ENCODE peak calls at places on chromosomes 7 and 10, in four cellular contexts. One of them, this sample, is unnamed.

GRCh38 chr10:6239213-6239991 is 36.7 kb downstream of the PFKFB3 start:
- DNase-seq in mesothelial cell of epicardium: no peak
- DNase-seq in NCI-H1092 treated with DMSO at 0.1 percent for 48 hours: no peak
- DNase-seq in NCI-H1436: no peak
- DNase-seq in this sample: no peak

GRCh38 chr10:3068968-3069737 is 1.8 kb downstream of the PFKP start:
- DNase-seq in mesothelial cell of epicardium: peak
- DNase-seq in NCI-H1092 treated with DMSO at 0.1 percent for 48 hours: peak
- DNase-seq in NCI-H1436: no peak
- DNase-seq in this sample: peak

GRCh38 chr7:41870017-41870416 is 167.1 kb upstream of the INHBA start:
- DNase-seq in mesothelial cell of epicardium: no peak
- DNase-seq in NCI-H1092 treated with DMSO at 0.1 percent for 48 hours: no peak
- DNase-seq in NCI-H1436: no peak
- DNase-seq in this sample: no peak

GRCh38 chr10:23755557-23755956 is 316.7 kb downstream of the OTUD1 start:
- DNase-seq in mesothelial cell of epicardium: no peak
- DNase-seq in NCI-H1092 treated with DMSO at 0.1 percent for 48 hours: no peak
- DNase-seq in NCI-H1436: no peak
- DNase-seq in this sample: no peak

GRCh38 chr10:20999713-21000112 is 102.6 kb upstream of the NEBL start:
- DNase-seq in mesothelial cell of epicardium: no peak
- DNase-seq in NCI-H1092 treated with DMSO at 0.1 percent for 48 hours: no peak
- DNase-seq in NCI-H1436: no peak
- DNase-seq in this sample: no peak

GRCh38 chr7:111266613-111267012 is 175.7 kb downstream of the LRRN3 start:
- DNase-seq in mesothelial cell of epicardium: no peak
- DNase-seq in NCI-H1092 treated with DMSO at 0.1 percent for 48 hours: no peak
- DNase-seq in NCI-H1436: no peak
- DNase-seq in this sample: no peak

GRCh38 chr10:70651661-70652060 is 20.6 kb upstream of the ADAMTS14 start:
- DNase-seq in mesothelial cell of epicardium: no peak
- DNase-seq in NCI-H1092 treated with DMSO at 0.1 percent for 48 hours: no peak
- DNase-seq in NCI-H1436: peak
- DNase-seq in this sample: no peak

GRCh38 chr10:72009430-72010081 is 45.4 kb downstream of the CHST3 start:
- DNase-seq in mesothelial cell of epicardium: peak
- DNase-seq in NCI-H1092 treated with DMSO at 0.1 percent for 48 hours: peak
- DNase-seq in NCI-H1436: no peak
- DNase-seq in this sample: peak

GRCh38 chr7:83976302-83976701 is 218.3 kb downstream of the SEMA3A start:
- DNase-seq in mesothelial cell of epicardium: no peak
- DNase-seq in NCI-H1092 treated with DMSO at 0.1 percent for 48 hours: peak
- DNase-seq in NCI-H1436: peak
- DNase-seq in this sample: peak

GRCh38 chr10:78972947-78973900 is 95.5 kb upstream of the ZMIZ1 start:
- DNase-seq in mesothelial cell of epicardium: peak
- DNase-seq in NCI-H1092 treated with DMSO at 0.1 percent for 48 hours: peak
- DNase-seq in NCI-H1436: peak
- DNase-seq in this sample: peak